ENCODE peak calls at places on chromosome 17, in eight cellular contexts. One of them, this sample, is unnamed.
A peak's percentile ranks its signal among the peaks of the same experiment; 100 is the strongest.

GRCh38 chr17:59542960-59543635 is 22.3 kb upstream of the DHX40 start:
- DNase-seq in cardiac fibroblast: no peak
- DNase-seq in PC-9: no peak
- DNase-seq in H54: no peak
- DNase-seq in activated naive CD8-positive, alpha-beta T cell treated with anti-CD3 and anti-CD28 coated beads, Interleukin-2, amount 10 ng/mL, durations not matched to agents 7 days and 5 days: no peak
- DNase-seq in activated CD4-positive, alpha-beta T cell treated with anti-CD3 and anti-CD28 coated beads, Interleukin-2, amount 50 U/mL, for 1 hour: no peak
- DNase-seq in progenitor cell of endocrine pancreas: no peak
- DNase-seq in NCI-H1105 treated with DMSO at 0.1 percent for 48 hours: no peak
- DNase-seq in this sample: no peak

GRCh38 chr17:10843806-10844205 is 5.9 kb upstream of the PIRT start:
- DNase-seq in cardiac fibroblast: peak; percentile 23
- DNase-seq in PC-9: no peak
- DNase-seq in H54: no peak
- DNase-seq in activated naive CD8-positive, alpha-beta T cell treated with anti-CD3 and anti-CD28 coated beads, Interleukin-2, amount 10 ng/mL, durations not matched to agents 7 days and 5 days: no peak
- DNase-seq in activated CD4-positive, alpha-beta T cell treated with anti-CD3 and anti-CD28 coated beads, Interleukin-2, amount 50 U/mL, for 1 hour: no peak
- DNase-seq in progenitor cell of endocrine pancreas: no peak
- DNase-seq in NCI-H1105 treated with DMSO at 0.1 percent for 48 hours: no peak
- DNase-seq in this sample: no peak

GRCh38 chr17:17811381-17812210 is 25.2 kb downstream of the SREBF1 start:
- DNase-seq in cardiac fibroblast: peak; percentile 49
- DNase-seq in PC-9: no peak
- DNase-seq in H54: no peak
- DNase-seq in activated naive CD8-positive, alpha-beta T cell treated with anti-CD3 and anti-CD28 coated beads, Interleukin-2, amount 10 ng/mL, durations not matched to agents 7 days and 5 days: no peak
- DNase-seq in activated CD4-positive, alpha-beta T cell treated with anti-CD3 and anti-CD28 coated beads, Interleukin-2, amount 50 U/mL, for 1 hour: no peak
- DNase-seq in progenitor cell of endocrine pancreas: no peak
- DNase-seq in NCI-H1105 treated with DMSO at 0.1 percent for 48 hours: no peak
- DNase-seq in this sample: no peak

GRCh38 chr17:80791758-80792284 is 199.8 kb upstream of the CHMP6 start:
- DNase-seq in cardiac fibroblast: peak; percentile 93
- DNase-seq in PC-9: peak; percentile 82
- DNase-seq in H54: peak; percentile 87
- DNase-seq in activated naive CD8-positive, alpha-beta T cell treated with anti-CD3 and anti-CD28 coated beads, Interleukin-2, amount 10 ng/mL, durations not matched to agents 7 days and 5 days: no peak
- DNase-seq in activated CD4-positive, alpha-beta T cell treated with anti-CD3 and anti-CD28 coated beads, Interleukin-2, amount 50 U/mL, for 1 hour: peak; percentile 42
- DNase-seq in progenitor cell of endocrine pancreas: no peak
- DNase-seq in NCI-H1105 treated with DMSO at 0.1 percent for 48 hours: no peak
- DNase-seq in this sample: peak; percentile 94

GRCh38 chr17:6430769-6431168 is 4.2 kb downstream of the AIPL1 start:
- DNase-seq in cardiac fibroblast: no peak
- DNase-seq in PC-9: no peak
- DNase-seq in H54: no peak
- DNase-seq in activated naive CD8-positive, alpha-beta T cell treated with anti-CD3 and anti-CD28 coated beads, Interleukin-2, amount 10 ng/mL, durations not matched to agents 7 days and 5 days: no peak
- DNase-seq in activated CD4-positive, alpha-beta T cell treated with anti-CD3 and anti-CD28 coated beads, Interleukin-2, amount 50 U/mL, for 1 hour: no peak
- DNase-seq in progenitor cell of endocrine pancreas: no peak
- DNase-seq in NCI-H1105 treated with DMSO at 0.1 percent for 48 hours: no peak
- DNase-seq in this sample: no peak

GRCh38 chr17:58083491-58084316 is 485 bp downstream of the DYNLL2 start:
- DNase-seq in cardiac fibroblast: peak; percentile 55
- DNase-seq in PC-9: peak; percentile 32
- DNase-seq in H54: peak; percentile 92
- DNase-seq in activated naive CD8-positive, alpha-beta T cell treated with anti-CD3 and anti-CD28 coated beads, Interleukin-2, amount 10 ng/mL, durations not matched to agents 7 days and 5 days: peak; percentile 74
- DNase-seq in activated CD4-positive, alpha-beta T cell treated with anti-CD3 and anti-CD28 coated beads, Interleukin-2, amount 50 U/mL, for 1 hour: peak; percentile 63
- DNase-seq in progenitor cell of endocrine pancreas: peak; percentile 44
- DNase-seq in NCI-H1105 treated with DMSO at 0.1 percent for 48 hours: no peak
- DNase-seq in this sample: peak; percentile 15

GRCh38 chr17:47821031-47821423 is 567 bp downstream of the OSBPL7 start:
- DNase-seq in cardiac fibroblast: no peak
- DNase-seq in PC-9: no peak
- DNase-seq in H54: no peak
- DNase-seq in activated naive CD8-positive, alpha-beta T cell treated with anti-CD3 and anti-CD28 coated beads, Interleukin-2, amount 10 ng/mL, durations not matched to agents 7 days and 5 days: no peak
- DNase-seq in activated CD4-positive, alpha-beta T cell treated with anti-CD3 and anti-CD28 coated beads, Interleukin-2, amount 50 U/mL, for 1 hour: no peak
- DNase-seq in progenitor cell of endocrine pancreas: no peak
- DNase-seq in NCI-H1105 treated with DMSO at 0.1 percent for 48 hours: no peak
- DNase-seq in this sample: no peak

GRCh38 chr17:28327031-28327607 is 8.1 kb downstream of the TMEM97 start:
- DNase-seq in cardiac fibroblast: no peak
- DNase-seq in PC-9: no peak
- DNase-seq in H54: no peak
- DNase-seq in activated naive CD8-positive, alpha-beta T cell treated with anti-CD3 and anti-CD28 coated beads, Interleukin-2, amount 10 ng/mL, durations not matched to agents 7 days and 5 days: no peak
- DNase-seq in activated CD4-positive, alpha-beta T cell treated with anti-CD3 and anti-CD28 coated beads, Interleukin-2, amount 50 U/mL, for 1 hour: no peak
- DNase-seq in progenitor cell of endocrine pancreas: no peak
- DNase-seq in NCI-H1105 treated with DMSO at 0.1 percent for 48 hours: no peak
- DNase-seq in this sample: no peak

GRCh38 chr17:20852541-20853370 is 190.1 kb downstream of the USP22 start:
- DNase-seq in cardiac fibroblast: peak; percentile 10
- DNase-seq in PC-9: peak; percentile 61
- DNase-seq in H54: no peak
- DNase-seq in activated naive CD8-positive, alpha-beta T cell treated with anti-CD3 and anti-CD28 coated beads, Interleukin-2, amount 10 ng/mL, durations not matched to agents 7 days and 5 days: peak; percentile 43
- DNase-seq in activated CD4-positive, alpha-beta T cell treated with anti-CD3 and anti-CD28 coated beads, Interleukin-2, amount 50 U/mL, for 1 hour: no peak
- DNase-seq in progenitor cell of endocrine pancreas: no peak
- DNase-seq in NCI-H1105 treated with DMSO at 0.1 percent for 48 hours: peak; percentile 72
- DNase-seq in this sample: peak; percentile 20

GRCh38 chr17:55430531-55431228 is 9.0 kb upstream of the MMD start:
- DNase-seq in cardiac fibroblast: no peak
- DNase-seq in PC-9: no peak
- DNase-seq in H54: no peak
- DNase-seq in activated naive CD8-positive, alpha-beta T cell treated with anti-CD3 and anti-CD28 coated beads, Interleukin-2, amount 10 ng/mL, durations not matched to agents 7 days and 5 days: no peak
- DNase-seq in activated CD4-positive, alpha-beta T cell treated with anti-CD3 and anti-CD28 coated beads, Interleukin-2, amount 50 U/mL, for 1 hour: no peak
- DNase-seq in progenitor cell of endocrine pancreas: no peak
- DNase-seq in NCI-H1105 treated with DMSO at 0.1 percent for 48 hours: no peak
- DNase-seq in this sample: no peak